ENCODE peak calls at places on chromosome 22, in four cellular contexts. O is upper lobe of right lung, W is A549, K is fibroblast of pulmonary artery. V is an unnamed sample.
A peak's percentile ranks its signal among the peaks of the same experiment; 100 is the strongest.

GRCh38 chr22:46360097-46360496 is 24.6 kb downstream of the TRMU start:
- DNase-seq in K (no peak), W (no peak), O (no peak), V (no peak)

GRCh38 chr22:41674941-41675340 is 13.7 kb downstream of the SNU13 start:
- DNase-seq in K (no peak), W (no peak), O (peak; percentile 42), V (no peak)

GRCh38 chr22:31056986-31057599 is 24.0 kb upstream of the SMTN start:
- DNase-seq in W (no peak), K (peak; percentile 72), O (no peak), V (no peak)

GRCh38 chr22:46846832-46847355 is 84.4 kb downstream of the TBC1D22A start:
- DNase-seq in W (no peak), O (no peak), K (no peak), V (no peak)

GRCh38 chr22:25366876-25367466 is 147.5 kb downstream of the CRYBB2 start:
- DNase-seq in K (no peak), O (no peak), W (no peak), V (no peak)

GRCh38 chr22:20583471-20583922 is 76.1 kb downstream of the MED15 start:
- DNase-seq in K (no peak), O (no peak), W (peak; percentile 20), V (no peak)

GRCh38 chr22:22955866-22956535 is 68.4 kb downstream of the IGLL5 start:
- DNase-seq in O (peak; percentile 64), K (peak; percentile 81), W (peak; percentile 59), V (peak; percentile 75)

GRCh38 chr22:26675687-26676273 is 18.4 kb downstream of the MIAT start:
- DNase-seq in O (no peak), W (no peak), K (no peak), V (no peak)

GRCh38 chr22:35486116-35486631 is 54.5 kb upstream of the RASD2 start:
- DNase-seq in K (no peak), O (no peak), W (no peak), V (no peak)

GRCh38 chr22:41478891-41479521 is 10.1 kb downstream of the ACO2 start:
- DNase-seq in K (peak; percentile 33), W (no peak), O (peak; percentile 68), V (peak; percentile 13)

GRCh38 chr22:37406836-37407235 is 20.4 kb downstream of the ELFN2 start:
- DNase-seq in K (no peak), O (no peak), W (no peak), V (no peak)

GRCh38 chr22:22936915-22937656 is 49.5 kb downstream of the IGLL5 start:
- DNase-seq in W (no peak), K (no peak), O (no peak), V (no peak)

GRCh38 chr22:45228401-45228754 is 12.3 kb downstream of the KIAA0930 start:
- DNase-seq in W (no peak), O (no peak), K (no peak), V (no peak)

GRCh38 chr22:46600397-46600796 is 19.8 kb upstream of the GRAMD4 start:
- DNase-seq in W (no peak), O (no peak), K (no peak), V (no peak)

GRCh38 chr22:37804886-37805857 is 2.6 kb upstream of the GCAT start:
- DNase-seq in K (peak; percentile 86), W (peak; percentile 87), O (peak; percentile 95), V (peak; percentile 87)

GRCh38 chr22:25420925-25421904 is 143.3 kb upstream of the GRK3 start:
- DNase-seq in K (no peak), W (peak; percentile 40), O (no peak), V (no peak)

GRCh38 chr22:47173535-47174021 is 411.1 kb downstream of the TBC1D22A start:
- DNase-seq in K (no peak), O (peak; percentile 43), W (no peak), V (no peak)

GRCh38 chr22:38489561-38490133 is 16.5 kb downstream of the DDX17 start:
- DNase-seq in O (no peak), W (no peak), K (no peak), V (no peak)

GRCh38 chr22:19862616-19863246 is 8.1 kb upstream of the GNB1L start:
- DNase-seq in W (no peak), O (peak; percentile 21), K (no peak), V (no peak)

GRCh38 chr22:49023161-49023878 is 804.4 kb downstream of the BRD1 start:
- DNase-seq in K (no peak), W (no peak), O (peak; percentile 60), V (no peak)

GRCh38 chr22:42304021-42304790 is 33.8 kb upstream of the TCF20 start:
- DNase-seq in W (no peak), O (no peak), K (no peak), V (no peak)

GRCh38 chr22:32564170-32565001 is 89.8 kb downstream of the FBXO7 start:
- DNase-seq in K (peak; percentile 23), W (peak; percentile 45), O (no peak), V (peak; percentile 25)
- H3K4me3 ChIP-seq in K (no peak overlapping the region), W (no peak overlapping the region), O (no peak overlapping the region), V (no peak overlapping the region)

GRCh38 chr22:40346178-40347064 is at the start of gene ADSL:
- DNase-seq in O (peak; percentile 95), W (peak; percentile 82), K (peak; percentile 83), V (peak; percentile 88)
- TF ChIP-seq CTCF in O (no peak), W (no peak), K (no peak), V (no peak)

GRCh38 chr22:50482107-50483074 is 1.0 kb downstream of the ADM2 start:
- DNase-seq in O (peak; percentile 64), W (no peak), K (no peak), V (no peak)
- H3K4me3 ChIP-seq in O (peak overlapping the region; percentile 54), W (peak overlapping the region; percentile 72), K (peak overlapping the region; percentile 64), V (peak overlapping the region; percentile 48)

GRCh38 chr22:29695129-29695926 is 24.5 kb upstream of the CABP7 start:
- DNase-seq in K (no peak), O (no peak), W (no peak), V (peak; percentile 32)
- TF ChIP-seq CTCF in K (no peak), O (no peak), W (no peak), V (no peak)

V was measured in epithelial cell of esophagus.